ENCODE peak calls at places on chromosome 7, in four cellular contexts. T is K562, V is GM12878, Q is HepG2. Y is an unnamed sample.
A peak's percentile ranks its signal among the peaks of the same experiment; 100 is the strongest.

GRCh38 chr7:26667514-26668133 is 196.8 kb downstream of the SKAP2 start:
- DNase-seq in V (peak; percentile 36), T (peak; percentile 84), Q (peak; percentile 94), Y (peak; percentile 94)

GRCh38 chr7:105935250-105935649 is 27.8 kb upstream of the CDHR3 start:
- DNase-seq in Q (no peak), V (no peak), T (no peak), Y (no peak)

GRCh38 chr7:104979167-104979841 is 34.7 kb upstream of the KMT2E start:
- DNase-seq in V (no peak), Q (no peak), T (no peak), Y (no peak)

GRCh38 chr7:6655636-6656385 is 18.7 kb downstream of the ZNF316 start:
- DNase-seq in Q (no peak), V (no peak), T (no peak), Y (no peak)

GRCh38 chr7:20959281-20959680 is 172.6 kb upstream of the SP8 start:
- DNase-seq in T (no peak), Q (peak; percentile 58), V (no peak), Y (no peak)

GRCh38 chr7:95302976-95303375 is 21.4 kb downstream of the PON1 start:
- DNase-seq in Q (no peak), T (no peak), V (no peak), Y (no peak)

GRCh38 chr7:50335795-50336754 is 31.6 kb downstream of the IKZF1 start:
- DNase-seq in Q (no peak), T (peak; percentile 82), V (no peak), Y (no peak)

GRCh38 chr7:25949672-25950487 is 202.1 kb upstream of the NFE2L3 start:
- DNase-seq in V (no peak), T (peak; percentile 77), Q (peak; percentile 23), Y (no peak)

GRCh38 chr7:16795624-16796023 is 9.2 kb downstream of the AGR2 start:
- DNase-seq in V (no peak), Q (no peak), T (no peak), Y (no peak)

GRCh38 chr7:5850944-5851343 is 29.7 kb upstream of the OCM start:
- DNase-seq in V (no peak), T (no peak), Q (no peak), Y (no peak)

GRCh38 chr7:137462847-137463246 is 119.3 kb upstream of the PTN start:
- DNase-seq in Q (no peak), V (no peak), T (no peak), Y (no peak)

GRCh38 chr7:17907014-17907413 is 33.3 kb downstream of the SNX13 start:
- DNase-seq in Q (no peak), T (no peak), V (no peak), Y (no peak)

GRCh38 chr7:107384025-107384424 is 85.8 kb upstream of the GPR22 start:
- DNase-seq in Q (no peak), V (no peak), T (peak; percentile 55), Y (no peak)

GRCh38 chr7:140348161-140348849 is 50.0 kb downstream of the SLC37A3 start:
- DNase-seq in V (no peak), T (no peak), Q (no peak), Y (no peak)

GRCh38 chr7:120521761-120522737 is 249.1 kb downstream of the KCND2 start:
- DNase-seq in V (no peak), Q (no peak), T (no peak), Y (no peak)

GRCh38 chr7:140640727-140641531 is at the start of gene DENND2A:
- DNase-seq in Q (no peak), T (no peak), V (no peak), Y (no peak)

GRCh38 chr7:69603351-69603750 is 5.1 kb downstream of the AUTS2 start:
- DNase-seq in Q (no peak), T (no peak), V (no peak), Y (no peak)

GRCh38 chr7:2231992-2232765 is 566 bp downstream of the MAD1L1 start:
- DNase-seq in V (no peak), T (peak; percentile 22), Q (peak; percentile 47), Y (no peak)

GRCh38 chr7:101973130-101973529 is 155.7 kb downstream of the CUX1 start:
- DNase-seq in Q (no peak), T (no peak), V (no peak), Y (no peak)

GRCh38 chr7:48154792-48155413 is 16.4 kb upstream of the ABCA13 start:
- DNase-seq in T (peak; percentile 26), Q (peak; percentile 73), V (no peak), Y (peak; percentile 48)

GRCh38 chr7:1940402-1940786 is 270.3 kb downstream of the ELFN1 start:
- DNase-seq in T (peak; percentile 33), Q (no peak), V (peak; percentile 55), Y (no peak)

GRCh38 chr7:37354661-37355131 is 94.0 kb downstream of the ELMO1 start:
- DNase-seq in T (peak; percentile 81), V (no peak), Q (no peak), Y (no peak)

DNA sequence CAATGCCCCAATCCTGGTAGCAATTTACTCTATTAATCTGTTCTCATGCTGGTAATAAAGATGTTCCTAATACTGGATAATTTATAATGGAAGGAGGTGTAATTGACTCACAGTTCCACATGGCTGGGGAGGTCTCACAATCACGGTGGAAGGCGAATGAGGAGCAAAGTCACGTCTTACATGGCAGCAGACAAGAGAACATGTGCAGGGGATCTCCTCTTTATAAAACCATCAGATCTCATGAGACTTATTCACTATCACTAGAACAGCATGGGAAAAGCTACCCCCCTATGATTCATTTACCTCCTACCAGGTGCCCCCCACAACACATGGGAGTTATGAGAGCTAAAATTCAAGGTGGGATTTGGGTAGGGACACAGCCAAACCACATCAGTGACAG is 872.2 kb downstream of the ANKRD7 start:
- DNase-seq in V (no peak), Q (no peak), T (no peak), Y (no peak)
- TF ChIP-seq RFX5 in V (no peak), Q (no peak), T (no peak), Y (no peak)

GRCh38 chr7:157652954-157653826 is 316.4 kb downstream of the DNAJB6 start:
- DNase-seq in V (no peak), Q (no peak), T (no peak), Y (no peak)

GRCh38 chr7:157656195-157656769 is 319.5 kb downstream of the DNAJB6 start:
- DNase-seq in Q (no peak), T (no peak), V (no peak), Y (peak; percentile 12)

GRCh38 chr7:157653827-157654207 is 317.0 kb downstream of the DNAJB6 start:
- DNase-seq in T (no peak), V (no peak), Q (no peak), Y (no peak)

GRCh38 chr7:157652161-157652953 is 315.6 kb downstream of the DNAJB6 start:
- DNase-seq in T (no peak), V (no peak), Q (no peak), Y (no peak)

GRCh38 chr7:157654350-157654749 is 317.5 kb downstream of the DNAJB6 start:
- DNase-seq in Q (no peak), T (no peak), V (no peak), Y (no peak)
- TF ChIP-seq JUNB in Q (no peak), T (no peak), V (no peak), Y (no peak)

DNA sequence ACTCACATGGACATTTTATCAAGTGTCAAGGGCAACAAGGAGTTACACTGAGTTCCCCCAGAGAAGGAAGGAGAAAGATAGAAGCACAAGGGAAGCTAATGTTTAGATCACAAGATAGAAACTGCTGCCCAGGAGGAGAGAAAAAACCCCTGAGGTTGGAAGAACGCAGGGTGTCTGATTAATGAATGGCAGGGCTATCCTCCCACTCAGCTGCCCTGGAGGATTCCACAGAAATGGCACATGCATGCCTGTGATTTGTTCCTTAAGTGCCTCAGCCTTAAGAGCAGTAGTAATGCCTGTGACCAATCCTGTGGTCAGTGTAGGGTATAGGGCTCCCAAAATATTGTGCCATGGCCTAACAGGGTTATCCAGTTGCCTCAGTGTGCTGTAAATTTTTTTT is 20.2 kb downstream of the DNAJB9 start:
- DNase-seq in Q (no peak), T (no peak), V (no peak), Y (no peak)
- TF ChIP-seq RFX5 in Q (no peak), T (no peak), V (no peak), Y (no peak)

DNA sequence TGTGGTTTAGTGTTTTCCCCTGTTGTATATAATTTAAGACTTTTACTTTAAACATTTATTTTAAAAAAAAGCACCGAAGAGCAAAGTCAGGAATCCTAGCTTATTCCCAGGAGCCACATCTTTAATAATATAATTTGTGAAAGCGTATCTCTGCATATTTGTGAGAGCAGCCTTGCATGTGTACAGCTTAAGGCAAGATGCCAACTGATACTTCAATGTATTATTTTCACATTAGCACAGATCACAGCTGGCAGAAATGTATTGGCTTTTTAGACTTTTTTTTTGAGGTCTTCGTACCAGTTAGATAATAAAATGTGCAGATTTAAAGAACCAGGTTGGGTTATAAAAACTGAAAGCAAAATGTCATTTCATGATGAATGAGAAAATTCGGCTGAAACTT is 845.7 kb upstream of the POT1 start:
- DNase-seq in T (no peak), V (no peak), Q (no peak), Y (no peak)
- TF ChIP-seq JUNB in T (no peak), V (no peak), Q (no peak), Y (no peak)

Y was measured in A549.